ENCODE peak calls at places on chromosome 5, in four cellular contexts. S is mammary epithelial cell, Z is MM.1S, W is IMR-90. Y is an unnamed sample.

GRCh38 chr5:130135506-130135905 is 231.2 kb downstream of the CHSY3 start:
- DNase-seq in S (peak; percentile 85), Z (no peak), W (peak; percentile 7), Y (no peak)

GRCh38 chr5:135999396-136000139 is 29.2 kb upstream of the TGFBI start:
- DNase-seq in S (peak; percentile 60), W (peak; percentile 97), Z (no peak), Y (no peak)

GRCh38 chr5:71573611-71574010 is 13.5 kb upstream of the MCCC2 start:
- DNase-seq in S (no peak), W (no peak), Z (no peak), Y (no peak)

GRCh38 chr5:135944967-135945560 is 9.7 kb downstream of the LECT2 start:
- DNase-seq in Z (peak; percentile 79), S (peak; percentile 63), W (peak; percentile 89), Y (peak; percentile 31)

GRCh38 chr5:103295871-103296270 is 37.3 kb downstream of the MACIR start:
- DNase-seq in W (no peak), Z (no peak), S (no peak), Y (no peak)

GRCh38 chr5:103272377-103272776 is 13.8 kb downstream of the MACIR start:
- DNase-seq in W (peak; percentile 10), S (no peak), Z (no peak), Y (no peak)

GRCh38 chr5:17219006-17219422 is 1.6 kb downstream of the BASP1 start:
- DNase-seq in S (peak; percentile 32), W (no peak), Z (no peak), Y (no peak)

GRCh38 chr5:179135441-179136215 is 75.5 kb downstream of the ZNF354C start:
- DNase-seq in S (no peak), Z (no peak), W (no peak), Y (no peak)

GRCh38 chr5:142789206-142789605 is 19.0 kb downstream of the ARHGAP26 start:
- DNase-seq in Z (no peak), S (no peak), W (no peak), Y (no peak)

GRCh38 chr5:33891731-33892418 is at the start of gene ADAMTS12:
- DNase-seq in Z (no peak), W (peak; percentile 77), S (peak; percentile 49), Y (peak; percentile 68)

GRCh38 chr5:13580058-13580457 is 364.4 kb downstream of the DNAH5 start:
- DNase-seq in S (no peak), W (no peak), Z (no peak), Y (no peak)

GRCh38 chr5:142725231-142726187 is 39.6 kb upstream of the FGF1 start:
- DNase-seq in Z (no peak), S (peak; percentile 43), W (no peak), Y (no peak)

GRCh38 chr5:135208555-135209494 is 174.8 kb upstream of the PITX1 start:
- DNase-seq in Z (no peak), W (peak; percentile 98), S (peak; percentile 74), Y (peak; percentile 77)

GRCh38 chr5:136128416-136128935 is 4.2 kb upstream of the SMAD5 start:
- DNase-seq in Z (no peak), W (no peak), S (no peak), Y (no peak)

GRCh38 chr5:32933692-32934091 is 222.6 kb downstream of the NPR3 start:
- DNase-seq in Z (no peak), S (no peak), W (no peak), Y (no peak)

GRCh38 chr5:72379936-72380335 is 59.8 kb downstream of the PTCD2 start:
- DNase-seq in W (peak; percentile 52), Z (no peak), S (peak; percentile 76), Y (peak; percentile 13)

GRCh38 chr5:58327289-58327688 is 132.6 kb downstream of the PLK2 start:
- DNase-seq in W (no peak), S (no peak), Z (peak; percentile 18), Y (no peak)

GRCh38 chr5:170312666-170313065 is 15.1 kb upstream of the LCP2 start:
- DNase-seq in Z (no peak), W (peak; percentile 3), S (peak; percentile 53), Y (no peak)

GRCh38 chr5:61319388-61320146 is 12.5 kb upstream of the ZSWIM6 start:
- DNase-seq in Z (peak; percentile 98), S (no peak), W (no peak), Y (no peak)

GRCh38 chr5:137752873-137753226 is 1.3 kb downstream of the HNRNPA0 start:
- DNase-seq in S (peak; percentile 11), Z (no peak), W (no peak), Y (no peak)
- H4K20me1 ChIP-seq in S (peaks cover 7% of the 10 kb centered on the region), Z (peaks cover 44% of the 10 kb centered on the region), W (peaks cover 44% of the 10 kb centered on the region), Y (peaks cover 42% of the 10 kb centered on the region)

DNA sequence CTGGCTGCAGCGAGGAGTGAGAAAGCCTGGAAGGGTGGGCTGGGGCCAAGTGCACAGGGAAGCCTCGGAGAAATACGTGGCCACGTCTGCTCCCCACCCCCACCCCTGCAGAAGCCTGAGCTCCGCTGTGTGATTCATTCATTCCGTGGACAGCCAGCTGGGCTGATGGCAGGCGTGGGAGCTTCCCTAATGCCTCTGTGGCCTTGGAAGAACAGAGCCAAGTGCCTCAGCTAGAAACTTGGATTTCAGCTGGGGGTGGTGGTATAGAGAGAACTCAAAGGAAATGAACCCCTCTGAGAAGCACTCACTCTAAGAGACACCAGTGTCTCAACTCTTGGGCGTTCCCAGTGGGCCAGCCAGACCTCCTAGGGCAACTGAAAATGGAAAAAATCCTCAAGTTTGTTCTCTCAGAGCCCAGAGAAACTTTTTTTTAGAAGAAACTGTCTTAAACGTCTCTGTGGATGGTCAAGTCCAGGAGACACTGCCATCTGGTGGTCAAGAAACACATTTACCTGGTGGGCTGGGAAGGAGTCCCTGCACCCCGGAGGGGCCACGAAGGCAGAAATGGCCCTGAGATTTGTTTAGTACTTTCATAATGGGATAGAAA is 18.0 kb downstream of the ATOX1 start:
- DNase-seq in W (peak; percentile 96), S (peak; percentile 60), Z (peak; percentile 75), Y (peak; percentile 49)
- H3K4me3 ChIP-seq in W (no peak overlapping the region), S (no peak overlapping the region), Z (no peak overlapping the region), Y (no peak overlapping the region)

GRCh38 chr5:149128023-149128875 is 13.0 kb upstream of the ABLIM3 start:
- DNase-seq in S (no peak), W (peak; percentile 41), Z (peak; percentile 17), Y (no peak)
- TF ChIP-seq CTCF in S (peak; percentile 70), W (peak; percentile 65), Z (peak; percentile 76), Y (peak; percentile 83)

GRCh38 chr5:138502521-138502920 is 37.2 kb downstream of the EGR1 start:
- DNase-seq in S (no peak), Z (no peak), W (no peak), Y (no peak)
- H4K20me1 ChIP-seq in S (no peaks in the 10 kb centered on the region), Z (no peaks in the 10 kb centered on the region), W (peaks cover 16% of the 10 kb centered on the region), Y (peaks cover 14% of the 10 kb centered on the region)

GRCh38 chr5:154285661-154286408 is 95.3 kb downstream of the GALNT10 start:
- DNase-seq in S (no peak), W (peak; percentile 81), Z (no peak), Y (peak; percentile 61)

GRCh38 chr5:154284433-154284832 is 93.9 kb downstream of the GALNT10 start:
- DNase-seq in Z (no peak), W (no peak), S (no peak), Y (no peak)

GRCh38 chr5:154286557-154286956 is 96.0 kb downstream of the GALNT10 start:
- DNase-seq in W (no peak), S (no peak), Z (no peak), Y (no peak)

GRCh38 chr5:154288145-154288544 is 97.6 kb downstream of the GALNT10 start:
- DNase-seq in W (peak; percentile 72), Z (no peak), S (no peak), Y (no peak)

DNA sequence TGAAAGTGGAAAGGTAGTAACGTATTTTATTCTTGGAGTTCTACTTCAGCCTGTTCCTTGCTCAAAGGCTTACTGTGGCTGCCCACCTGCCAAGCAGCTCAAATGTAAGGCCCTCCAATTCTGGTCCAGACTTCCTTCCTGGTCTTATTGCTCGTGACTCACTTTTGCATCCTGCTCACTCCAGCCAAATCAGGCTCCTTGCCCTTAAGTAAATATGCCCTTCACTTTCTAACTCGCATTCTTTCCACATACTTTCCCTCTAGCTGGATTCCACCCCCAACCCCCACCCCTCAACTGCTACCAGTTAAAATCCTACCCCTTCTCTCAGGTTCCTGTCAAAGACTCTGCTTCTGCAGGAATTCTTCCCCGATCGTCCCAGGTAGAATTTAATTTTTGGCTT is 96.6 kb downstream of the GALNT10 start:
- DNase-seq in Z (no peak), W (peak; percentile 87), S (no peak), Y (peak; percentile 65)
- H3K4me3 ChIP-seq in Z (no peak overlapping the region), W (no peak overlapping the region), S (no peak overlapping the region), Y (peak overlapping the region; percentile 27)

GRCh38 chr5:151002250-151002649 is 18.1 kb upstream of the GPX3 start:
- DNase-seq in S (peak; percentile 36), W (peak; percentile 41), Z (no peak), Y (no peak)
- TF ChIP-seq CTCF in S (peak; percentile 63), W (peak; percentile 64), Z (no peak), Y (peak; percentile 69)

DNA sequence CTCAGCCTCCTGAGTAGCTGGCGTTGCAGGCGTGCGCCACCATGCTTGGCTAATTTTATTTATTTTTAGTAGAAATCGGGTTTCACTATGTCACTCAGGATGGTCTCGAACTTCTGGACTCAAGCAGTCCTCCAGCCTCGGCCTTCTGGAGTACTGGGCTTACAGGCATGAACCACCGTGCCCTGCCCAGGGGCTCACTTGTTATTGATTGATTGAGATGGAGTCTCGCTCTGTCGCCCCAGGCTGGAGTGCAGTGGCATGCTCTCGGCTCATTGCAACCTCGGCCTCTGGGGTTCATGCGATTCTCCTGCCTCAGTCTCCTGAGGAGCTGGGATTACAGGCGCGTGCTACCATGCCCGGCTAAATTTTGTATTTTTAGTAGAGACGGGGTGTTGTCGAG is 1.6 kb downstream of the HSPA4 start:
- DNase-seq in W (no peak), S (no peak), Z (no peak), Y (no peak)
- H4K20me1 ChIP-seq in W (peaks cover 60% of the 10 kb centered on the region), S (peaks cover 3% of the 10 kb centered on the region), Z (peaks cover 10% of the 10 kb centered on the region), Y (peaks cover 54% of the 10 kb centered on the region)

GRCh38 chr5:159031915-159032314 is 67.8 kb downstream of the EBF1 start:
- DNase-seq in Z (no peak), S (no peak), W (no peak), Y (no peak)
- H3K4me3 ChIP-seq in Z (no peak overlapping the region), S (no peak overlapping the region), W (no peak overlapping the region), Y (no peak overlapping the region)

GRCh38 chr5:4068171-4068570 is 472.5 kb downstream of the IRX1 start:
- DNase-seq in Z (no peak), W (no peak), S (no peak), Y (no peak)

GRCh38 chr5:4065472-4066320 is 470.1 kb downstream of the IRX1 start:
- DNase-seq in Z (no peak), W (no peak), S (no peak), Y (no peak)
- TF ChIP-seq CTCF in Z (no peak), W (no peak), S (no peak), Y (no peak)

GRCh38 chr5:154761062-154761740 is 6.0 kb downstream of the LARP1 start:
- DNase-seq in W (no peak), Z (peak; percentile 50), S (no peak), Y (no peak)
- H4K20me1 ChIP-seq in W (peaks cover 96% of the 10 kb centered on the region), Z (peaks cover 74% of the 10 kb centered on the region), S (peaks cover 45% of the 10 kb centered on the region), Y (peaks cover 93% of the 10 kb centered on the region)